ENCODE peak calls at places on chromosomes 1 and 21, in nine cellular contexts. H is nephron progenitor cell, N is bronchial epithelial cell, V is tibial artery, Y is GM06990, X is H9, K is breast epithelium, R is GM13976, A is GM13977. E is an unnamed sample.

GRCh38 chr21:44889625-44890337 is 16.3 kb upstream of the PTTG1IP start:
- DNase-seq in N (no peak), K (no peak), Y (no peak), A (no peak), V (no peak), X (no peak), R (no peak), H (no peak), E (no peak)

GRCh38 chr1:155396874-155397476 is 76.3 kb downstream of the RUSC1 start:
- DNase-seq in A (no peak), R (no peak), V (no peak), Y (no peak), N (no peak), X (no peak), H (no peak), K (no peak), E (no peak)

GRCh38 chr1:94992161-94992560 is 65.3 kb upstream of the CNN3 start:
- DNase-seq in K (no peak), Y (no peak), X (no peak), R (no peak), H (no peak), V (no peak), A (no peak), N (no peak), E (no peak)

GRCh38 chr1:1179983-1180861 is 6.5 kb downstream of the TTLL10 start:
- DNase-seq in K (no peak), H (peak; percentile 10), A (no peak), N (no peak), Y (peak; percentile 6), V (no peak), R (no peak), X (peak; percentile 36), E (no peak)

GRCh38 chr1:24768873-24769605 is 23.8 kb downstream of the CLIC4 start:
- DNase-seq in N (no peak), H (no peak), X (no peak), K (no peak), Y (peak; percentile 18), A (no peak), R (no peak), V (no peak), E (no peak)

GRCh38 chr1:27602510-27603319 is 1.2 kb downstream of the AHDC1 start:
- DNase-seq in N (no peak), X (no peak), R (peak; percentile 67), K (peak; percentile 72), H (peak; percentile 66), Y (no peak), V (peak; percentile 67), A (peak; percentile 75), E (no peak)

GRCh38 chr1:235597867-235598553 is 51.6 kb downstream of the GNG4 start:
- DNase-seq in V (no peak), X (no peak), K (no peak), N (peak; percentile 53), Y (no peak), H (no peak), A (no peak), R (no peak), E (no peak)

GRCh38 chr1:99268021-99268420 is 3.7 kb downstream of the PLPPR4 start:
- DNase-seq in N (no peak), V (no peak), X (no peak), H (no peak), R (no peak), K (no peak), A (no peak), Y (no peak), E (no peak)

GRCh38 chr1:50978144-50978851 is 8.3 kb downstream of the CDKN2C start:
- DNase-seq in N (peak; percentile 17), X (peak; percentile 90), A (peak; percentile 66), Y (peak; percentile 75), K (no peak), V (peak; percentile 53), R (peak; percentile 59), H (peak; percentile 57), E (no peak)

GRCh38 chr1:192477630-192478029 is 97.9 kb upstream of the RGS1 start:
- DNase-seq in R (peak; percentile 41), H (no peak), X (no peak), Y (peak; percentile 17), A (peak; percentile 36), K (no peak), N (peak; percentile 47), V (no peak), E (no peak)

GRCh38 chr21:44038063-44038462 is 26.0 kb downstream of the TRAPPC10 start:
- DNase-seq in Y (no peak), X (no peak), A (no peak), N (no peak), K (no peak), V (no peak), H (no peak), R (no peak), E (no peak)

GRCh38 chr1:114232691-114233090 is 79.0 kb upstream of the SYT6 start:
- DNase-seq in N (no peak), X (peak; percentile 13), V (no peak), R (no peak), H (no peak), Y (no peak), A (no peak), K (no peak), E (no peak)

GRCh38 chr21:24840287-24840686 is 767.0 kb downstream of the MRPL39 start:
- DNase-seq in Y (peak; percentile 0), K (no peak), R (no peak), X (peak; percentile 66), V (no peak), A (no peak), N (no peak), H (no peak), E (no peak)

GRCh38 chr1:61757945-61758344 is 15.7 kb downstream of the PATJ start:
- DNase-seq in N (no peak), H (no peak), K (no peak), X (no peak), R (no peak), V (no peak), A (no peak), Y (no peak), E (no peak)

GRCh38 chr1:118963456-118964430 is 24.4 kb downstream of the TBX15 start:
- DNase-seq in H (no peak), A (no peak), X (no peak), Y (no peak), V (peak; percentile 70), N (peak; percentile 57), K (no peak), R (no peak), E (no peak)

GRCh38 chr1:158864595-158864994 is 33.4 kb downstream of the MNDA start:
- DNase-seq in Y (no peak), H (no peak), X (peak; percentile 73), R (no peak), K (no peak), N (no peak), A (no peak), V (no peak), E (no peak)

GRCh38 chr1:68112835-68113243 is 62.4 kb upstream of the DIRAS3 start:
- DNase-seq in K (no peak), A (no peak), R (no peak), H (no peak), X (no peak), N (peak; percentile 89), V (no peak), Y (no peak), E (no peak)

DNA sequence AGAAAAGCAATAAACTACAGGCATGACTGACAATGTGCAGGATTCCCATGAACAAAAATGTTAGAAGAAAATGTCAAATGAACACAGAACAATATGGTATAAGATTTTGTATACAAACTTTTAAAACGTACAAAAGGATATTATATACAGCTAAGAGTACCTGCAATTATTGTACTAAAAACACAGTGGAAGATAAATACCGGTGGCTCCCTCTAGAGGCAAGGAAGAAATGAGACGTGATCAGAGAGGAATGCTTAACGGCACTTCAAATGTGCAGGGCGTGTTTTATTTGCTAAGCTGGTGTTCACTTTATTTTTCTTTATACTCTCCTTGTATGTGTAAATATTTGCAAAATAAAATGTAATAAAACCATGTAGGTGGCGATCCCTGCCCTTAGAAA is 191.8 kb upstream of the SAMSN1 start:
- DNase-seq in H (no peak), K (no peak), A (no peak), N (peak; percentile 59), V (no peak), X (no peak), R (peak; percentile 9), Y (no peak), E (no peak)
- TF ChIP-seq CTCF in H (peak; percentile 50), K (peak; percentile 38), A (peak; percentile 65), N (peak; percentile 57), V (peak; percentile 33), X (peak; percentile 87), R (peak; percentile 36), Y (peak; percentile 68), E (peak; percentile 79)

GRCh38 chr1:64469977-64470669 is at the start of gene CACHD1:
- DNase-seq in N (peak; percentile 47), Y (peak; percentile 61), R (peak; percentile 78), X (peak; percentile 82), H (peak; percentile 88), A (peak; percentile 81), K (peak; percentile 69), V (peak; percentile 84), E (peak; percentile 86)
- TF ChIP-seq CTCF in N (peak; percentile 47), Y (no peak), R (no peak), X (no peak), H (no peak), A (no peak), K (peak; percentile 42), V (peak; percentile 43), E (peak; percentile 31)

GRCh38 chr1:104646233-104646632 is 896.5 kb downstream of the AMY1C start:
- DNase-seq in V (no peak), K (no peak), H (no peak), R (no peak), X (no peak), N (no peak), Y (no peak), A (no peak), E (no peak)

GRCh38 chr1:104648269-104648691 is 898.6 kb downstream of the AMY1C start:
- DNase-seq in A (peak; percentile 38), H (no peak), K (no peak), Y (no peak), V (no peak), X (no peak), N (peak; percentile 6), R (peak; percentile 37), E (no peak)
- TF ChIP-seq CTCF in A (peak; percentile 63), H (peak; percentile 52), K (no peak), Y (peak; percentile 43), V (no peak), X (peak; percentile 73), N (peak; percentile 46), R (peak; percentile 38), E (peak; percentile 80)

DNA sequence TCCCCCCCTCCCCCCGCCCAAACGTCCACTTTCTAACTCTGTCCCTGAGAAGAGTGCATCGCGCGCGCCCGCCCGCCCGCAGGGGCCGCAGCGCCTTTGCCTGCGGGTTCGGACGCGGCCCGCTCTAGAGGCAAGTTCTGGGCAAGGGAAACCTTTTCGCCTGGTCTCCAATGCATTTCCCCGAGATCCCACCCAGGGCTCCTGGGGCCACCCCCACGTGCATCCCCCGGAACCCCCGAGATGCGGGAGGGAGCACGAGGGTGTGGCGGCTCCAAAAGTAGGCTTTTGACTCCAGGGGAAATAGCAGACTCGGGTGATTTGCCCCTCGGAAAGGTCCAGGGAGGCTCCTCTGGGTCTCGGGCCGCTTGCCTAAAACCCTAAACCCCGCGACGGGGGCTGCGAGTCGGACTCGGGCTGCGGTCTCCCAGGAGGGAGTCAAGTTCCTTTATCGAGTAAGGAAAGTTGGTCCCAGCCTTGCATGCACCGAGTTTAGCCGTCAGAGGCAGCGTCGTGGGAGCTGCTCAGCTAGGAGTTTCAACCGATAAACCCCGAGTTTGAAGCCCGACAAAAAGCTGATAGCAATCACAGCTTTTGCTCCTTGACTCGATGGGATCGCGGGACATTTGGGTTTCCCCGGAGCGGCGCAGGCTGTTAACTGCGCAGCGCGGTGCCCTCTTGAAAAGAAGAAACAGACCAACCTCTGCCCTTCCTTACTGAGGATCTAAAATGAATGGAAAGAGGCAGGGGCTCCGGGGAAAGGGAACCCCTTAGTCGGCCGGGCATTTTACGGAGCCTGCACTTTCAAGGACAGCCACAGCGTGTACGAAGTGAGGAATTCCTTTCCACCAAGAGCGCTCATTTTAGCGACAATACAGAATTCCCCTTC is 158.1 kb downstream of the RUNX1 start:
- DNase-seq in X (peak; percentile 46), R (peak; percentile 23), H (peak; percentile 42), A (no peak), N (peak; percentile 17), V (peak; percentile 43), K (no peak), Y (no peak), E (no peak)
- TF ChIP-seq CTCF in X (no peak), R (no peak), H (no peak), A (no peak), N (peak; percentile 13), V (peak; percentile 18), K (no peak), Y (no peak), E (no peak)